ENCODE peak calls at places on chromosomes 5 and 9, in five cellular contexts. N, Y, C, E and X are unnamed samples.
A peak's percentile ranks its signal among the peaks of the same experiment; 100 is the strongest.

GRCh38 chr9:33162721-33163311 is 4.3 kb downstream of the B4GALT1 start:
- DNase-seq in N (no peak), Y (peak; percentile 90), C (peak; percentile 62), E (peak; percentile 79), X (peak; percentile 93)

GRCh38 chr5:80711938-80712337 is 57.2 kb upstream of the DHFR start:
- DNase-seq in N (no peak), Y (peak; percentile 10), C (peak; percentile 19), E (peak; percentile 34), X (peak; percentile 47)

GRCh38 chr9:121861501-121862180 is 210.2 kb downstream of the DAB2IP start:
- DNase-seq in N (no peak), Y (no peak), C (no peak), E (no peak), X (no peak)

GRCh38 chr5:170100051-170100943 is 5.4 kb upstream of the FOXI1 start:
- DNase-seq in N (peak; percentile 61), Y (peak; percentile 55), C (peak; percentile 66), E (peak; percentile 69), X (peak; percentile 88)

GRCh38 chr5:142281012-142281374 is 43.8 kb downstream of the SPRY4 start:
- DNase-seq in N (no peak), Y (no peak), C (no peak), E (no peak), X (no peak)

GRCh38 chr5:72709341-72709740 is 107.1 kb upstream of the TNPO1 start:
- DNase-seq in N (no peak), Y (no peak), C (no peak), E (no peak), X (no peak)

GRCh38 chr5:3347741-3348140 is 247.9 kb upstream of the IRX1 start:
- DNase-seq in N (no peak), Y (no peak), C (no peak), E (no peak), X (no peak)

GRCh38 chr5:135319458-135319857 is 79.6 kb downstream of the MACROH2A1 start:
- DNase-seq in N (no peak), Y (no peak), C (no peak), E (no peak), X (no peak)

GRCh38 chr9:36401179-36401740 is 1.2 kb upstream of the RNF38 start:
- DNase-seq in N (no peak), Y (peak; percentile 45), C (peak; percentile 71), E (peak; percentile 61), X (peak; percentile 80)

GRCh38 chr5:124580925-124581821 is 165.3 kb downstream of the ZNF608 start:
- DNase-seq in N (no peak), Y (no peak), C (no peak), E (no peak), X (no peak)

GRCh38 chr5:64923151-64923685 is 154.5 kb downstream of the CWC27 start:
- DNase-seq in N (peak; percentile 44), Y (no peak), C (peak; percentile 79), E (peak; percentile 84), X (peak; percentile 62)

GRCh38 chr5:142322747-142323479 is 1.9 kb downstream of the SPRY4 start:
- DNase-seq in N (no peak), Y (no peak), C (peak; percentile 48), E (peak; percentile 69), X (peak; percentile 80)

GRCh38 chr9:130539473-130540223 is 39.7 kb upstream of the FUBP3 start:
- DNase-seq in N (no peak), Y (peak; percentile 97), C (peak; percentile 67), E (peak; percentile 54), X (peak; percentile 88)

GRCh38 chr5:1162276-1162675 is 39.1 kb upstream of the SLC6A19 start:
- DNase-seq in N (no peak), Y (no peak), C (no peak), E (no peak), X (no peak)

GRCh38 chr5:35954175-35954574 is 15.8 kb upstream of the CAPSL start:
- DNase-seq in N (no peak), Y (no peak), C (no peak), E (no peak), X (no peak)

GRCh38 chr9:132694144-132694543 is 23.9 kb downstream of the GTF3C4 start:
- DNase-seq in N (no peak), Y (peak; percentile 49), C (peak; percentile 24), E (peak; percentile 25), X (peak; percentile 64)

GRCh38 chr5:133848306-133848924 is 120.0 kb downstream of the C5orf15 start:
- DNase-seq in N (no peak), Y (peak; percentile 73), C (peak; percentile 40), E (no peak), X (no peak)

GRCh38 chr5:146877783-146878470 is 630 bp downstream of the PPP2R2B start:
- DNase-seq in N (no peak), Y (no peak), C (peak; percentile 61), E (no peak), X (no peak)

GRCh38 chr5:112165399-112165798 is 253.7 kb downstream of the EPB41L4A start:
- DNase-seq in N (no peak), Y (no peak), C (no peak), E (no peak), X (no peak)

GRCh38 chr9:113963017-113963620 is 87.0 kb downstream of the ZNF618 start:
- DNase-seq in N (no peak), Y (peak; percentile 49), C (peak; percentile 34), E (peak; percentile 49), X (peak; percentile 81)

GRCh38 chr9:105700598-105701544 is 6.5 kb downstream of the TMEM38B start:
- DNase-seq in N (no peak), Y (no peak), C (no peak), E (no peak), X (no peak)

GRCh38 chr9:116149844-116150243 is 3.7 kb upstream of the PAPPA start:
- DNase-seq in N (no peak), Y (no peak), C (no peak), E (no peak), X (peak; percentile 55)

GRCh38 chr9:121744687-121745395 is 93.4 kb downstream of the DAB2IP start:
- DNase-seq in N (peak; percentile 16), Y (no peak), C (peak; percentile 75), E (peak; percentile 73), X (peak; percentile 45)

GRCh38 chr9:125513634-125514413 is 193.2 kb downstream of the MAPKAP1 start:
- DNase-seq in N (no peak), Y (peak; percentile 83), C (peak; percentile 91), E (peak; percentile 81), X (peak; percentile 76)
- H3K4me3 ChIP-seq in N (peak overlapping the region; percentile 29), Y (no peak overlapping the region), C (peak overlapping the region; percentile 7), E (peak overlapping the region; percentile 19), X (peak overlapping the region; percentile 0)

GRCh38 chr5:6758201-6758600 is 45.0 kb downstream of the TENT4A start:
- DNase-seq in N (no peak), Y (no peak), C (no peak), E (no peak), X (no peak)
- TF ChIP-seq CTCF in N (no peak), Y (no peak), C (no peak), E (no peak), X (no peak)

GRCh38 chr5:77231470-77232138 is 21.1 kb downstream of the PDE8B start:
- DNase-seq in N (no peak), Y (no peak), C (no peak), E (no peak), X (no peak)
- H3K4me3 ChIP-seq in N (no peak overlapping the region), Y (no peak overlapping the region), C (no peak overlapping the region), E (no peak overlapping the region), X (no peak overlapping the region)

GRCh38 chr9:34254966-34255825 is 73.9 kb downstream of the KIF24 start:
- DNase-seq in N (no peak), Y (no peak), C (no peak), E (peak; percentile 39), X (peak; percentile 55)
- TF ChIP-seq CTCF in N (peak; percentile 15), Y (no peak), C (no peak), E (peak; percentile 29), X (no peak)

DNA sequence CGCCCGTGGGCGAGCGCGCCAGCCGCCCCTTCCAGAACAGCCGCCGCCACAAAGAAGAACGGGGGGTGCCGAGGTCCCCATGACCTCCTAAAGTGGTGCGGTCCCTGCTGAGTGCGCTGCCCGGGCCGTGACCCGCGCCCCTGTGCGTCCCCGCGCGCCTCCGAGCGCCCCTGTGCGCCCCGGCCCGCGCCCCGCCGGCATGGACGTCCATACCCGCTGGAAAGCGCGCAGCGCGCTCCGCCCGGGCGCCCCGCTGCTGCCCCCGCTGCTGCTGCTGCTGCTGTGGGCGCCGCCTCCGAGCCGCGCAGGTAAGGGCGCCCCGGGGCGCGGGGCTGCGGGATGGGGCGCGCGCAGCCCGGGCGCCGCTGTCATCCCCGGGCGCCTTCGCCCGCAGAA is 384 bp downstream of the COL5A1 start:
- DNase-seq in N (no peak), Y (no peak), C (no peak), E (no peak), X (no peak)
- H3K4me3 ChIP-seq in N (peak overlapping the region; percentile 85), Y (peak overlapping the region; percentile 46), C (peak overlapping the region; percentile 80), E (peak overlapping the region; percentile 84), X (peak overlapping the region; percentile 90)

GRCh38 chr5:176578391-176578808 is 29.3 kb downstream of the CDHR2 start:
- DNase-seq in N (no peak), Y (peak; percentile 77), C (peak; percentile 36), E (peak; percentile 38), X (peak; percentile 40)
- TF ChIP-seq CTCF in N (peak; percentile 54), Y (peak; percentile 96), C (peak; percentile 50), E (peak; percentile 32), X (peak; percentile 59)

DNA sequence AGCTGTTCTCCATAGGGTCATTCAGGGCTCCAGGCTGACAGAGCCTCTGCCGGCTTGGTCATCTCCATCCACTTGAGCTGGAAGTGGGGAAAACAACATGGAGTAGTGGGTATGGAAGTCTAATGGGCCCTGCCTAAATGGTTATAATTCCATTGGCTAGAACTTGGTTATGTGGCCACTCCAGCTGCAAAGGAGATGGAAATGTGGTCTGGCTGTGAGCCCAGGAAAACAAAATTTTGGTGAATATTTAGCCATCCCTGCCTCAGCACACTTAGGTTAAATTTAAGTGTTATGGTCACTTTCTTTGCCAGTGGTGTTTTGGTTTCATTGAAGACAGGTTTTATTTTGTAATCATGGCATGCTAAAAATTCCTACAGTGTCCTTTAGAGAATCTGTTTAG is 112.3 kb downstream of the SMARCA2 start:
- DNase-seq in N (peak; percentile 8), Y (no peak), C (peak; percentile 76), E (peak; percentile 51), X (peak; percentile 67)
- H3K4me3 ChIP-seq in N (no peak overlapping the region), Y (no peak overlapping the region), C (no peak overlapping the region), E (no peak overlapping the region), X (no peak overlapping the region)

GRCh38 chr9:7241694-7242093 is 483.9 kb downstream of the KDM4C start:
- DNase-seq in N (no peak), Y (no peak), C (no peak), E (no peak), X (no peak)

GRCh38 chr9:7240569-7241311 is 483.0 kb downstream of the KDM4C start:
- DNase-seq in N (no peak), Y (no peak), C (no peak), E (no peak), X (no peak)

GRCh38 chr9:7239708-7240107 is 481.9 kb downstream of the KDM4C start:
- DNase-seq in N (no peak), Y (no peak), C (no peak), E (no peak), X (no peak)

GRCh38 chr9:7243838-7244237 is 486.1 kb downstream of the KDM4C start:
- DNase-seq in N (no peak), Y (no peak), C (no peak), E (no peak), X (no peak)

DNA sequence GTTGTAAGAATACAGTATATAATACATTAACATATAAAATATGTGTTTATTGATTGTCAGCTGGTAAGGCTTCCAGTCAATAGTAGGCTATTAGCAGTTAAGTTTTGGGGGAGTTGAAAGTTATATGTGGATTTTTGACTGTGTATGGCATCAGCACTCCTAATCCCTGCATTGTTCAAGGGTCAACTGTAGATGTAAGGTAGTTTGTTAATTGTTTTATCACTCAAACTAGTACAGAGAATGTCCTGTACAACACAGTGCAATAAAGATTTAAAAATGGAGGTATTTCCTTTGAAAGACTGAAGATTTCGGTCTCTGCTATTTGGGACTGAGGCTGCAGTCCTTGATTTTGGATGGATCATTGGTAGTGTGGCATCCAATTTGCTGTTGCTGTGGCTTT is 484.4 kb downstream of the KDM4C start:
- DNase-seq in N (no peak), Y (no peak), C (no peak), E (no peak), X (no peak)
- TF ChIP-seq CTCF in N (no peak), Y (no peak), C (no peak), E (no peak), X (no peak)